ENCODE peak calls at places on chromosomes 1 and 21, in eight cellular contexts. I, D, N, S, K, G, T and F are unnamed samples.

GRCh38 chr1:241077386-241078147 is 279.4 kb downstream of the RGS7 start:
- DNase-seq in K (no peak), N (no peak), T (peak), G (no peak), S (no peak), I (no peak), D (no peak), F (no peak)

GRCh38 chr1:165828581-165829329 is 1.3 kb downstream of the UCK2 start:
- DNase-seq in G (peak), K (peak), D (peak), I (peak), T (peak), N (peak), S (peak), F (peak)

GRCh38 chr1:54254055-54254454 is 54.1 kb downstream of the MRPL37 start:
- DNase-seq in S (no peak), G (no peak), D (no peak), N (no peak), I (peak), K (peak), T (no peak), F (no peak)

GRCh38 chr1:147676306-147677085 is 6.2 kb upstream of the ACP6 start:
- DNase-seq in D (no peak), N (no peak), G (no peak), K (peak), T (no peak), I (no peak), S (peak), F (no peak)

GRCh38 chr1:17877316-17877715 is 122.2 kb downstream of the ACTL8 start:
- DNase-seq in S (no peak), G (no peak), K (no peak), I (no peak), N (no peak), T (no peak), D (peak), F (no peak)

GRCh38 chr1:206687915-206688442 is 3.3 kb downstream of the MAPKAPK2 start:
- DNase-seq in I (no peak), T (no peak), K (no peak), N (no peak), G (no peak), D (no peak), S (no peak), F (no peak)

GRCh38 chr21:42248783-42249597 is 30.1 kb downstream of the ABCG1 start:
- DNase-seq in T (no peak), S (no peak), G (no peak), I (no peak), N (no peak), D (no peak), K (no peak), F (no peak)

GRCh38 chr1:53481456-53481855 is 22.3 kb downstream of the DMRTB1 start:
- DNase-seq in N (no peak), G (no peak), I (no peak), D (no peak), S (no peak), T (no peak), K (no peak), F (no peak)

GRCh38 chr1:5716126-5716525 is 276.1 kb downstream of the NPHP4 start:
- DNase-seq in D (no peak), G (no peak), T (no peak), N (no peak), K (no peak), I (no peak), S (no peak), F (no peak)

GRCh38 chr1:223713546-223714420 is 1.4 kb downstream of the CAPN2 start:
- DNase-seq in N (peak), K (peak), D (no peak), G (no peak), S (peak), T (no peak), I (no peak), F (no peak)

GRCh38 chr1:165573787-165574186 is 30.0 kb downstream of the LRRC52 start:
- DNase-seq in G (no peak), N (no peak), D (no peak), S (no peak), I (no peak), K (no peak), T (no peak), F (no peak)

GRCh38 chr1:46687095-46687659 is 15.5 kb downstream of the TEX38 start:
- DNase-seq in T (no peak), I (peak), K (peak), S (peak), D (peak), N (no peak), G (peak), F (peak)

GRCh38 chr1:48006318-48006717 is 9.1 kb upstream of the TRABD2B start:
- DNase-seq in I (no peak), D (no peak), N (no peak), K (no peak), G (no peak), T (no peak), S (no peak), F (no peak)

GRCh38 chr21:42314616-42315295 is 453 bp downstream of the TFF3 start:
- DNase-seq in N (no peak), S (no peak), I (peak), G (no peak), D (no peak), T (no peak), K (no peak), F (no peak)

GRCh38 chr1:39788758-39789570 is at the start of gene BMP8B:
- DNase-seq in T (no peak), S (no peak), I (no peak), D (no peak), N (peak), K (peak), G (no peak), F (peak)

GRCh38 chr1:187413770-187414169 is 585.0 kb downstream of the PLA2G4A start:
- DNase-seq in S (peak), N (no peak), I (no peak), D (no peak), T (no peak), K (no peak), G (no peak), F (no peak)

GRCh38 chr1:12495725-12496124 is 122.3 kb downstream of the DHRS3 start:
- DNase-seq in D (no peak), T (no peak), N (no peak), I (no peak), S (no peak), K (no peak), G (no peak), F (peak)

GRCh38 chr1:226943156-226943555 is 3.1 kb downstream of the COQ8A start:
- DNase-seq in S (no peak), D (no peak), G (no peak), T (no peak), N (no peak), I (no peak), K (no peak), F (no peak)